ENCODE peak calls at places on chromosomes 1 and 21, in four cellular contexts. M is IMR-90, H is H1, D is mesendoderm. Z is an unnamed sample.

GRCh38 chr1:100955322-100955721 is 59.4 kb downstream of the SLC30A7 start:
- DNase-seq in M (peak; percentile 92), H (no peak), D (no peak), Z (no peak)

GRCh38 chr1:12400030-12400693 is 170.3 kb downstream of the VPS13D start:
- DNase-seq in M (no peak), H (no peak), D (no peak), Z (no peak)

GRCh38 chr1:33903210-33903589 is 39.3 kb downstream of the HMGB4 start:
- DNase-seq in M (no peak), H (no peak), D (peak; percentile 70), Z (no peak)

GRCh38 chr1:3162483-3162882 is 93.5 kb downstream of the PRDM16 start:
- DNase-seq in M (no peak), H (no peak), D (no peak), Z (no peak)

GRCh38 chr1:143694085-143694484 is 277.7 kb downstream of the FAM72C start:
- DNase-seq in M (no peak), H (no peak), D (no peak), Z (no peak)

GRCh38 chr1:246181244-246181643 is 325.8 kb downstream of the SMYD3 start:
- DNase-seq in M (peak; percentile 23), H (no peak), D (no peak), Z (no peak)

GRCh38 chr1:31531177-31532000 is 44.9 kb upstream of the TINAGL1 start:
- DNase-seq in M (peak; percentile 70), H (no peak), D (peak; percentile 80), Z (no peak)

GRCh38 chr1:205350626-205351235 is 6.0 kb downstream of the KLHDC8A start:
- DNase-seq in M (no peak), H (no peak), D (peak; percentile 77), Z (peak; percentile 76)

GRCh38 chr1:15172405-15173259 is 19.1 kb downstream of the TMEM51 start:
- DNase-seq in M (peak; percentile 51), H (no peak), D (no peak), Z (no peak)

GRCh38 chr1:239785576-239785975 is 306.1 kb upstream of the FMN2 start:
- DNase-seq in M (no peak), H (no peak), D (no peak), Z (no peak)

GRCh38 chr1:89890085-89890754 is 69.4 kb downstream of the LRRC8D start:
- DNase-seq in M (no peak), H (no peak), D (peak; percentile 93), Z (no peak)

GRCh38 chr1:155913969-155914757 is 3.0 kb upstream of the RIT1 start:
- DNase-seq in M (peak; percentile 89), H (no peak), D (no peak), Z (no peak)

GRCh38 chr1:40042337-40042736 is 1.8 kb downstream of the CAP1 start:
- DNase-seq in M (peak; percentile 67), H (no peak), D (no peak), Z (no peak)

GRCh38 chr1:20551945-20552727 is at the start of gene FAM43B:
- DNase-seq in M (no peak), H (no peak), D (peak; percentile 77), Z (peak; percentile 77)

GRCh38 chr21:36096398-36097290 is 26.8 kb downstream of the CBR1 start:
- DNase-seq in M (no peak), H (peak; percentile 59), D (peak; percentile 87), Z (peak; percentile 37)

GRCh38 chr1:1959840-1960479 is 40.9 kb upstream of the TMEM52 start:
- DNase-seq in M (peak; percentile 51), H (peak; percentile 80), D (peak; percentile 95), Z (peak; percentile 95)

GRCh38 chr1:147605591-147605990 is 64.3 kb downstream of the BCL9 start:
- DNase-seq in M (peak; percentile 67), H (no peak), D (no peak), Z (no peak)
- H3K56ac ChIP-seq in M (no peak overlapping the region), H (no peak overlapping the region), D (no peak overlapping the region), Z (no peak overlapping the region)

DNA sequence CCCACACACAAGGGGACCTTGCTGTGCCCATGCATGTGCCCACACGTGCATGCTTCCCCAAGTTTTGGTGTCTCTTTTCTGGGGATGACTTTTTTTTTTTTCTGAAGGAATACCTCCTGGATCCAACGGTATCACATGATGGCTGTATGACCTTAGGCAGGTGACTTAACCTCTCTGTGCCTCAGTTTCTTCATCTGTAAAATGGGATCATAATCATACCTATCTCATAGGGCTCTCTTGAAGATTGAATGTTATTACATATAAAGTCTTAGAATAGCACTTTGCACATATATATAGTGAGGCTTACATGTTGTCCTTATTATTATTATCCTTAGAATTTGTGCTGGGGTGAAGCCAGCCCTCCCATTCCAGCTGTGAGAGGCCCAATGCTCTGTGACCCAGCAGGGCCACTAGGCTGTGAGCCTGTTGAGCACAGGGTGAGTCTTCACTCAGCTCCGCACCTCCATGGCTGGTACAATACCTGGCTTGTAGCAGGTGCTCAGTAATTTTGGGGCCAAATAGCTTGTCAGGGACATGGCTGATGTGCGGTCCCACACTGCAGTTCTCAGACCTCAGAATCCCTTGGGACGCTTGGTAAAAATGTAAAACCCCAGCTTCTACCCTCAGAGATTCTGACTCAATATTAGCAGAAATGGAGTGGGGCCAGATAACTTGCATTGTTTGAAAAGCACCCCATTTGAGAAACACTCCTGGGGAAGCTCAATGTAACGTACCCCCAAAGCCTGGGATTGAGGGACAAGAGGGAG is 20.6 kb downstream of the STUM start:
- DNase-seq in M (no peak), H (no peak), D (no peak), Z (no peak)
- H3K9ac ChIP-seq in M (no peak overlapping the region), H (no peak overlapping the region), D (no peak overlapping the region), Z (no peak overlapping the region)

GRCh38 chr1:46423574-46424240 is 29.6 kb downstream of the FAAH start:
- DNase-seq in M (no peak), H (no peak), D (no peak), Z (no peak)

GRCh38 chr1:46424730-46425129 is 30.6 kb downstream of the FAAH start:
- DNase-seq in M (no peak), H (no peak), D (no peak), Z (no peak)

GRCh38 chr1:46427541-46427940 is 33.4 kb downstream of the FAAH start:
- DNase-seq in M (no peak), H (no peak), D (no peak), Z (no peak)

GRCh38 chr1:46422261-46422871 is 28.2 kb downstream of the FAAH start:
- DNase-seq in M (no peak), H (no peak), D (no peak), Z (no peak)

DNA sequence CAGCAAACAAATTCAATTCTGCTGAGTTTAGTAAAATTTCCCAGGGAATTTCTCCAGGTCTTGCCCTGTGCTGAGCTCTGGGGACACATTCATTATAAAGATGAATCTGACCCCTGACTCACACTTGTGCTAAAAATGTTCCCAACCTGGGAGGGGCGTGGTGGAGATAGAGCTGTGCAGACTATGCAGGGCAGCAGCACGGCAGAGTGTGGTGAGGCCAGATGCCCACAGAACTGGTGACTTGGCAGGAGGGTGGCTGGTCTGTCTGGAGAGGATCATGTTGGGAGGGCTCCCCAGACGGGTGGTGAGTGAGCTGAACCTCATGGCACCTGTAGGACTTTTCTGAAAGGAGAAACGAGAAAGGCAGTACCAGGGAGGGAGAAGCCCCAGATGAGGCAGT is 31.6 kb downstream of the FAAH start:
- DNase-seq in M (no peak), H (no peak), D (no peak), Z (no peak)
- H3K56ac ChIP-seq in M (no peak overlapping the region), H (no peak overlapping the region), D (no peak overlapping the region), Z (no peak overlapping the region)

GRCh38 chr1:23931481-23931880 is 18.3 kb upstream of the CNR2 start:
- DNase-seq in M (no peak), H (no peak), D (no peak), Z (no peak)
- H3K9ac ChIP-seq in M (no peak overlapping the region), H (no peak overlapping the region), D (no peak overlapping the region), Z (no peak overlapping the region)

GRCh38 chr1:10597492-10597891 is 122.7 kb downstream of the PEX14 start:
- DNase-seq in M (no peak), H (no peak), D (no peak), Z (no peak)
- H3K56ac ChIP-seq in M (no peak overlapping the region), H (no peak overlapping the region), D (no peak overlapping the region), Z (no peak overlapping the region)

GRCh38 chr1:201498621-201499020 is 8.3 kb downstream of the CSRP1 start:
- DNase-seq in M (no peak), H (no peak), D (no peak), Z (no peak)

GRCh38 chr1:201497935-201498509 is 8.9 kb downstream of the CSRP1 start:
- DNase-seq in M (no peak), H (no peak), D (no peak), Z (no peak)

GRCh38 chr1:201493757-201494617 is 12.9 kb downstream of the CSRP1 start:
- DNase-seq in M (peak; percentile 79), H (no peak), D (no peak), Z (no peak)

GRCh38 chr1:201496296-201496690 is 10.6 kb downstream of the CSRP1 start:
- DNase-seq in M (no peak), H (no peak), D (no peak), Z (no peak)

GRCh38 chr1:201495447-201496295 is 11.3 kb downstream of the CSRP1 start:
- DNase-seq in M (peak; percentile 67), H (no peak), D (no peak), Z (no peak)
- H3K9ac ChIP-seq in M (peak overlapping the region; percentile 68), H (no peak overlapping the region), D (no peak overlapping the region), Z (no peak overlapping the region)

GRCh38 chr1:4701276-4701675 is 46.9 kb downstream of the AJAP1 start:
- DNase-seq in M (no peak), H (no peak), D (no peak), Z (no peak)
- H3K56ac ChIP-seq in M (no peak overlapping the region), H (no peak overlapping the region), D (no peak overlapping the region), Z (no peak overlapping the region)

Z was measured in H9.